ENCODE peak calls at places on chromosomes 13 and 19, in ten cellular contexts. U, D, B, Y, Z, S, O, G, A and T are unnamed samples.

GRCh38 chr19:8578642-8579265 is 1.5 kb upstream of the MYO1F start:
- DNase-seq in U (peak), D (no peak), B (no peak), Y (peak), Z (peak), S (peak), O (peak), G (peak), A (peak), T (peak)

GRCh38 chr19:3692141-3693029 is 7.9 kb downstream of the PIP5K1C start:
- DNase-seq in U (no peak), D (no peak), B (no peak), Y (peak), Z (no peak), S (no peak), O (peak), G (peak), A (no peak), T (peak)

GRCh38 chr19:55473613-55474012 is 2.8 kb upstream of the ZNF628 start:
- DNase-seq in U (no peak), D (no peak), B (no peak), Y (no peak), Z (no peak), S (no peak), O (no peak), G (no peak), A (no peak), T (no peak)

GRCh38 chr13:59250276-59250990 is 913.3 kb downstream of the DIAPH3 start:
- DNase-seq in U (no peak), D (no peak), B (no peak), Y (no peak), Z (no peak), S (no peak), O (no peak), G (no peak), A (no peak), T (no peak)

GRCh38 chr19:43765109-43765876 is 10.5 kb upstream of the SMG9 start:
- DNase-seq in U (peak), D (peak), B (peak), Y (no peak), Z (peak), S (peak), O (no peak), G (no peak), A (peak), T (no peak)

GRCh38 chr19:10815969-10816635 is 19.9 kb downstream of the TMED1 start:
- DNase-seq in U (no peak), D (peak), B (no peak), Y (no peak), Z (peak), S (no peak), O (no peak), G (no peak), A (no peak), T (no peak)

GRCh38 chr13:45413826-45414312 is 4.3 kb downstream of the SLC25A30 start:
- DNase-seq in U (no peak), D (no peak), B (no peak), Y (no peak), Z (no peak), S (no peak), O (no peak), G (no peak), A (no peak), T (no peak)

GRCh38 chr13:76711515-76712182 is 174.6 kb downstream of the KCTD12 start:
- DNase-seq in U (peak), D (peak), B (peak), Y (no peak), Z (peak), S (peak), O (no peak), G (no peak), A (peak), T (no peak)

GRCh38 chr13:46756977-46757376 is 40.0 kb downstream of the ESD start:
- DNase-seq in U (peak), D (peak), B (peak), Y (no peak), Z (no peak), S (peak), O (no peak), G (no peak), A (no peak), T (no peak)

GRCh38 chr13:41973247-41973741 is 12.4 kb upstream of the VWA8 start:
- DNase-seq in U (no peak), D (no peak), B (no peak), Y (no peak), Z (no peak), S (no peak), O (no peak), G (no peak), A (no peak), T (no peak)
- TF ChIP-seq CTCF in U (no peak), D (no peak), B (no peak), Y (no peak), Z (no peak), S (no peak), O (no peak), G (no peak), A (no peak), T (no peak)

DNA sequence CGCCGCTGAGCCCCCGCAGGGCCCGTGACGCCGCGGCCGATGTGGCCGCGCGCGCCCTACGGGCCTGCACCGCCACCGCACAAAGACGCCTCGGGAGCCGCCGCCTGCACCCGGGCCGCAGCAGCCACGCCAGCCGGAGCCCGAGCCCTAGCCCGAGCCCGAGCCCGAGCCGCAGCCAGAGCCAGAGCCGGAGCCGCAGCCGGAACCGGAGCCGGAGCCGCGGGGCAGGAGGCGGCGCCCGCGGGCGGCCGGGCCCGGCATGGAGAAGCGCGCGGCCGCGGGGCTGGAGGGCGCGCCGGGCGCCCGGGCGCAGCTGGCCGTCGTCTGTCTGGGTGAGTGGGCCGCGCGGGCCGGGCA is 375 bp downstream of the LRP3 start:
- DNase-seq in U (no peak), D (no peak), B (no peak), Y (no peak), Z (peak), S (peak), O (no peak), G (no peak), A (no peak), T (peak)
- TF ChIP-seq CTCF in U (no peak), D (no peak), B (no peak), Y (no peak), Z (no peak), S (no peak), O (no peak), G (no peak), A (peak), T (no peak)

DNA sequence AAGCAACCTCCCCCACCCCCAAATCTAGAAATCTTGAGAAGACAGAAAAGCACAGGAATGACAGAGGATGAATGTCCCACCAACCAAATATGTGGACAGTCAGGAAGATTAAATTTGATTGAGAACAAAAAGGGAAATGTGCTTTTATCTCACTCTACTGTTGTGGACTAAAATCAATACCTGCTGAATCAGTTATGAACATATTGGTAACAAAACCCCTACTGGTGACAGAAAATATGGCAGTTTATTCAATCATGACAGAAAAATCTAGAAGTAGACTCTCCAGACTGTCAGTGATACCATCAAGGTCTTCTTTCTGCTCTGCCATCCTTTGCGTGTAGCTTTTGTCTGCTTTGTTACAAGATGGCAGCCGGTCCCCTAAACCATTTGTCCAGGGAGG is 35.2 kb downstream of the FAM216B start:
- DNase-seq in U (no peak), D (no peak), B (no peak), Y (no peak), Z (no peak), S (peak), O (no peak), G (no peak), A (no peak), T (no peak)
- TF ChIP-seq CTCF in U (no peak), D (peak), B (peak), Y (peak), Z (peak), S (peak), O (peak), G (peak), A (no peak), T (no peak)

GRCh38 chr13:50580684-50581305 is 262.7 kb downstream of the DLEU7 start:
- DNase-seq in U (peak), D (peak), B (no peak), Y (no peak), Z (no peak), S (peak), O (no peak), G (no peak), A (no peak), T (no peak)
- TF ChIP-seq CTCF in U (peak), D (peak), B (no peak), Y (no peak), Z (no peak), S (peak), O (no peak), G (no peak), A (no peak), T (no peak)

GRCh38 chr13:22102237-22102636 is 431.4 kb downstream of the FGF9 start:
- DNase-seq in U (no peak), D (no peak), B (no peak), Y (no peak), Z (no peak), S (no peak), O (no peak), G (no peak), A (no peak), T (no peak)
- TF ChIP-seq CTCF in U (no peak), D (no peak), B (no peak), Y (no peak), Z (no peak), S (no peak), O (no peak), G (no peak), A (no peak), T (no peak)

DNA sequence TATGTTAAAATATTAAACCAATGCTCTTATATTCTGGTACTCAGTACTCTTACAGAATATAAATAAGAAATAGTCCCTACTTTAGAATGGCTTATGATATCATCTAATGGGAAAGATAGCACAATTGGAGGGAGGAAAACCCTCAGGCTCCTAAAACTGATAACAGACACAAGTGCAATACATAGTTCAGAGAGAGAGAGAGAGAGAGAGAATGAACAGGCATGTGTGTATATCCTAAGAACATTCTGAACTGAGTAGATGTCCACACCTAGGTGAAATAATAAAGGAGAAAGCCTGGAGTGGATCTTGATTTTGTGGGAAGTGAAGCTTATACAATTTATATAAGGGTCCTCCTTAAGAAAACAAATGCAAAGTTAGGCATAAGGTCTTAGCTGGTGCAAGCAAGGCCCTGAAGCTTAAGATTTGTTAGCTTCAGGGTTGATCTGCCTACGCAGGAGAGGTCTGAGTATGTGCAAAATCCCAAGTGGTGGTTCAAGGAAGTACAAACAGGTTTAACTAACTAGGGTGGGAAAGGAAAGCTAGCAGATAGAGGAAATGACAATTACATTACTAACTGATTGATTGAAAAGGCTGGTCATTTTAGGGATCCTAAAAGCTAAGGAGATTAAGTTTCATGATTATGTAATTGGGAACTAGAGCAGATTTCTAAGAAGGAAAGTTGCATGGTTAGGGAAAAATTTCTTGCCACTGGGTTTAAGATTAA is 53.3 kb downstream of the SOX21 start:
- DNase-seq in U (peak), D (no peak), B (no peak), Y (no peak), Z (no peak), S (no peak), O (no peak), G (no peak), A (no peak), T (no peak)
- TF ChIP-seq CTCF in U (no peak), D (no peak), B (no peak), Y (no peak), Z (no peak), S (no peak), O (no peak), G (no peak), A (no peak), T (no peak)

GRCh38 chr19:49573451-49573850 is 6.9 kb downstream of the NOSIP start:
- DNase-seq in U (peak), D (no peak), B (no peak), Y (no peak), Z (no peak), S (no peak), O (no peak), G (no peak), A (no peak), T (no peak)

GRCh38 chr19:49570138-49570856 is 10.1 kb downstream of the NOSIP start:
- DNase-seq in U (peak), D (peak), B (peak), Y (peak), Z (peak), S (peak), O (no peak), G (no peak), A (peak), T (peak)

GRCh38 chr19:49574206-49574755 is 6.1 kb downstream of the NOSIP start:
- DNase-seq in U (peak), D (no peak), B (no peak), Y (no peak), Z (no peak), S (peak), O (no peak), G (no peak), A (no peak), T (no peak)

GRCh38 chr19:49573009-49573408 is 7.3 kb downstream of the NOSIP start:
- DNase-seq in U (no peak), D (no peak), B (no peak), Y (no peak), Z (no peak), S (no peak), O (no peak), G (no peak), A (no peak), T (no peak)

DNA sequence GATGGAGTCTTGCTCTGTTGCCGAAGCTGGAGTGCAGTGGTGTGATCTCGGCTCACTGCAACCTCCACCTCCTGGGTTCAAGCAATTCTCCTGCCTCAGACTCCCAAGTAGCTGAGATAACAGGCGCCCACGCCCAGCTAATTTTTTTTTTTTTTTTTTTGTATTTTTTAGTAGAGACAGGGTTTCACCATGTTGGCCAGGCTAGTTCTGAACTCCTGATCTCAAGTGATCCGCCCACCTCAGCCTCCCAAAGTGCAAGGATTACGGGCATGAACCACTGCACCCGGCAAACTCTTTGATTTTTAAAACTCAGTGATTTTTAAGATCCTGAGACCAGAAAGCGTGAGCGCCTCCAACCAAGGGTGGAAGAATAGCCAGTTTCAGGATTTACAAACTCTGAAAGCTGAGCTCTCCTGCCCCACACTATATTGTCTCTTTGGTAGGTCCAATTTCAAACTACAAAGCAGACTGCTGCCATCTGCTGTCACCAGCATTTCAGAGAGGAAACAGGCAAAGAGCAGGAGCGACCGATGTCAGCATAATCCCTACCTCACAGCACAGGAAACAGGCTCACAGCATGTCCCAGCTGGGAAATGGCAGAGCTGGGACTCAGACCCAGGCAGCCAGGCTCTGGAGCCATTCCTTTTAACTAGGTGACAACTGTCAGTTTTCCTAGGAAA is 9.2 kb downstream of the NOSIP start:
- DNase-seq in U (peak), D (no peak), B (no peak), Y (no peak), Z (peak), S (no peak), O (peak), G (no peak), A (no peak), T (no peak)
- TF ChIP-seq CTCF in U (peak), D (no peak), B (no peak), Y (no peak), Z (peak), S (no peak), O (no peak), G (peak), A (no peak), T (no peak)

DNA sequence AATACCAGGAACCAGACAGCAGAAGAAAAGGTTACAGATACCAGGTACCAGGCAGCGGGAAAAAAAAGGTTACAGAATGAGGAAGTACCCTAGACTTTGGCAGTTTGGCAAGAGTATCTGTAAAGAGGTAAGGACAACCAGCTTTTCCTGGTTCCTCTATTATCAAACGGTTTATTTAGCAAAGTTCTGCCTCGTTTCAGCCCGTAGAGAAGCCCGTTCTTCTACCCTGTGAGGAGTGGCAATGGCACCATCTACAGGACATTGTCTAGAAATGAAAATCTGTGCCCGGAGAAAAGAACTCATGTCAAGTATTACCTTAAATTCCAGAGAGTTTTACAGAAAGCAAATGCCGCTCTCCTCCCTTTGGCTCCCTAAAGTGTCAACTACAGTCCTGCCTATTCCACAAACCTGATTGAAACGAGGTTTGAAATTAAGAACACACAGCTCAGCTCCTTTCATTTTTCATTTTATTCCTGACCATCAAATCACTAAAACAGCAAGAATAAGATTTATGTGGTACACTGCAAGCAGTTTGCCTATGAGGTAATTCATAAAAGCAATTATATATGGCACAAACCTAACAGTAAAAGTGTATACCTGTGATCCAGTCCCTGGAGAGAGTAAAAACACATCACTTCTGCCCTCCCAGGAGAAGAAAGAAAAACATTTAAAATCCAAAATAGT is 226.3 kb downstream of the SLC7A1 start:
- DNase-seq in U (peak), D (peak), B (no peak), Y (no peak), Z (peak), S (peak), O (no peak), G (no peak), A (no peak), T (peak)
- TF ChIP-seq CTCF in U (peak), D (peak), B (peak), Y (no peak), Z (peak), S (peak), O (peak), G (no peak), A (peak), T (peak)